ENCODE peak calls at places on chromosomes 2 and 18, in four cellular contexts. One of them, this sample, is unnamed.
A peak's percentile ranks its signal among the peaks of the same experiment; 100 is the strongest.

GRCh38 chr2:108534577-108535379 is 508 bp downstream of the LIMS1 start:
- DNase-seq in WTC11: peak; percentile 31
- DNase-seq in A172: peak; percentile 42
- DNase-seq in CD8-positive, alpha-beta T cell: peak; percentile 7
- DNase-seq in this sample: peak; percentile 74

GRCh38 chr2:233165895-233166661 is 85.4 kb upstream of the ATG16L1 start:
- DNase-seq in CD8-positive, alpha-beta T cell: no peak
- DNase-seq in WTC11: no peak
- DNase-seq in A172: peak; percentile 91
- DNase-seq in this sample: peak; percentile 78

GRCh38 chr2:6960659-6961058 is 43.4 kb downstream of the RNF144A start:
- DNase-seq in WTC11: no peak
- DNase-seq in A172: no peak
- DNase-seq in CD8-positive, alpha-beta T cell: no peak
- DNase-seq in this sample: no peak

GRCh38 chr2:167336213-167336612 is 447.9 kb downstream of the XIRP2 start:
- DNase-seq in CD8-positive, alpha-beta T cell: no peak
- DNase-seq in WTC11: no peak
- DNase-seq in A172: no peak
- DNase-seq in this sample: no peak

GRCh38 chr2:214542251-214542650 is 131.4 kb downstream of the VWC2L start:
- DNase-seq in WTC11: no peak
- DNase-seq in CD8-positive, alpha-beta T cell: no peak
- DNase-seq in A172: no peak
- DNase-seq in this sample: no peak

GRCh38 chr18:42578781-42579180 is 536.7 kb downstream of the RIT2 start:
- DNase-seq in WTC11: no peak
- DNase-seq in CD8-positive, alpha-beta T cell: no peak
- DNase-seq in A172: peak; percentile 14
- DNase-seq in this sample: peak; percentile 5

GRCh38 chr18:80009661-80010550 is 21.5 kb upstream of the TXNL4A start:
- DNase-seq in A172: peak; percentile 94
- DNase-seq in WTC11: no peak
- DNase-seq in CD8-positive, alpha-beta T cell: no peak
- DNase-seq in this sample: no peak

GRCh38 chr2:215794829-215795546 is 218.4 kb downstream of the MREG start:
- DNase-seq in CD8-positive, alpha-beta T cell: no peak
- DNase-seq in WTC11: peak; percentile 56
- DNase-seq in A172: no peak
- DNase-seq in this sample: peak; percentile 12

GRCh38 chr2:202034249-202035088 is 814 bp downstream of the FZD7 start:
- DNase-seq in CD8-positive, alpha-beta T cell: no peak
- DNase-seq in WTC11: no peak
- DNase-seq in A172: no peak
- DNase-seq in this sample: peak; percentile 43

GRCh38 chr2:118732432-118732831 is 115.0 kb downstream of the EN1 start:
- DNase-seq in CD8-positive, alpha-beta T cell: no peak
- DNase-seq in A172: no peak
- DNase-seq in WTC11: no peak
- DNase-seq in this sample: no peak

GRCh38 chr18:26176134-26176533 is 42.5 kb downstream of the PSMA8 start:
- DNase-seq in A172: no peak
- DNase-seq in WTC11: no peak
- DNase-seq in CD8-positive, alpha-beta T cell: no peak
- DNase-seq in this sample: no peak

GRCh38 chr2:6957910-6958615 is 40.9 kb downstream of the RNF144A start:
- DNase-seq in CD8-positive, alpha-beta T cell: no peak
- DNase-seq in A172: no peak
- DNase-seq in WTC11: no peak
- DNase-seq in this sample: no peak

GRCh38 chr2:40002339-40002738 is 223.3 kb upstream of the THUMPD2 start:
- DNase-seq in A172: no peak
- DNase-seq in CD8-positive, alpha-beta T cell: no peak
- DNase-seq in WTC11: no peak
- DNase-seq in this sample: no peak

GRCh38 chr2:82913566-82913965 is 1545.5 kb downstream of the SUCLG1 start:
- DNase-seq in WTC11: no peak
- DNase-seq in CD8-positive, alpha-beta T cell: no peak
- DNase-seq in A172: no peak
- DNase-seq in this sample: no peak

GRCh38 chr2:217610411-217610814 is 392.4 kb downstream of the TNS1 start:
- DNase-seq in A172: no peak
- DNase-seq in WTC11: no peak
- DNase-seq in CD8-positive, alpha-beta T cell: no peak
- DNase-seq in this sample: no peak

GRCh38 chr18:29780814-29781213 is 1261.7 kb downstream of the DSC3 start:
- DNase-seq in WTC11: no peak
- DNase-seq in CD8-positive, alpha-beta T cell: no peak
- DNase-seq in A172: no peak
- DNase-seq in this sample: no peak

GRCh38 chr2:58479557-58480120 is 238.5 kb upstream of the FANCL start:
- DNase-seq in WTC11: peak; percentile 47
- DNase-seq in A172: no peak
- DNase-seq in CD8-positive, alpha-beta T cell: no peak
- DNase-seq in this sample: no peak

GRCh38 chr2:226216578-226216977 is 583.0 kb downstream of the IRS1 start:
- DNase-seq in A172: no peak
- DNase-seq in WTC11: no peak
- DNase-seq in CD8-positive, alpha-beta T cell: no peak
- DNase-seq in this sample: no peak

GRCh38 chr18:37238271-37238670 is 327.3 kb downstream of the CELF4 start:
- DNase-seq in A172: no peak
- DNase-seq in CD8-positive, alpha-beta T cell: no peak
- DNase-seq in WTC11: no peak
- DNase-seq in this sample: no peak

GRCh38 chr2:97730245-97730644 is 16.9 kb downstream of the ZAP70 start:
- DNase-seq in CD8-positive, alpha-beta T cell: no peak
- DNase-seq in WTC11: no peak
- DNase-seq in A172: peak; percentile 43
- DNase-seq in this sample: no peak

GRCh38 chr2:174681099-174681982 is 82.9 kb downstream of the CHRNA1 start:
- DNase-seq in A172: peak; percentile 32
- DNase-seq in WTC11: no peak
- DNase-seq in CD8-positive, alpha-beta T cell: no peak
- DNase-seq in this sample: no peak

GRCh38 chr2:44295636-44296359 is 20.5 kb downstream of the SLC3A1 start:
- DNase-seq in A172: no peak
- DNase-seq in WTC11: peak; percentile 49
- DNase-seq in CD8-positive, alpha-beta T cell: no peak
- DNase-seq in this sample: no peak

GRCh38 chr2:75491129-75491753 is 69.5 kb downstream of the EVA1A start:
- DNase-seq in WTC11: no peak
- DNase-seq in A172: peak; percentile 28
- DNase-seq in CD8-positive, alpha-beta T cell: no peak
- DNase-seq in this sample: no peak

GRCh38 chr2:233331536-233331935 is 22.8 kb upstream of the DGKD start:
- DNase-seq in WTC11: no peak
- DNase-seq in CD8-positive, alpha-beta T cell: peak; percentile 61
- DNase-seq in A172: no peak
- DNase-seq in this sample: no peak

GRCh38 chr2:36780231-36780808 is 83.8 kb downstream of the VIT start:
- DNase-seq in WTC11: no peak
- DNase-seq in A172: peak; percentile 67
- DNase-seq in CD8-positive, alpha-beta T cell: no peak
- DNase-seq in this sample: peak; percentile 43

GRCh38 chr2:80053522-80054338 is 250.8 kb downstream of the LRRTM1 start:
- DNase-seq in WTC11: no peak
- DNase-seq in A172: no peak
- DNase-seq in CD8-positive, alpha-beta T cell: no peak
- DNase-seq in this sample: no peak

This sample was measured in erythroblast.